ENCODE peak calls at places on chromosomes 11 and 22, in five cellular contexts. A is choroid plexus epithelial cell; X is foreskin fibroblast; T is CD8-positive, alpha-beta T cell; R is A673. I is an unnamed sample.

GRCh38 chr22:38572065-38572464 is 2.1 kb upstream of the DMC1 start:
- DNase-seq in A (peak), X (peak), T (no peak), R (peak), I (peak)

GRCh38 chr11:59423835-59424234 is 2.4 kb downstream of the OR5A2 start:
- DNase-seq in A (no peak), X (no peak), T (no peak), R (no peak), I (no peak)

GRCh38 chr11:62502030-62502730 is 44.4 kb downstream of the AHNAK start:
- DNase-seq in A (no peak), X (no peak), T (no peak), R (no peak), I (no peak)

GRCh38 chr22:50602338-50602700 is 1.7 kb downstream of the MAPK8IP2 start:
- DNase-seq in A (no peak), X (no peak), T (no peak), R (no peak), I (no peak)

GRCh38 chr11:7449196-7449840 is 36.0 kb upstream of the OLFML1 start:
- DNase-seq in A (no peak), X (no peak), T (no peak), R (no peak), I (no peak)

GRCh38 chr22:48096846-48097665 is 1334.6 kb downstream of the TBC1D22A start:
- DNase-seq in A (no peak), X (no peak), T (no peak), R (no peak), I (peak)

GRCh38 chr11:66638177-66639065 is at the start of gene RBM4:
- DNase-seq in A (peak), X (peak), T (peak), R (peak), I (peak)

GRCh38 chr22:45831394-45831793 is 145.6 kb downstream of the WNT7B start:
- DNase-seq in A (peak), X (peak), T (no peak), R (no peak), I (no peak)

GRCh38 chr11:87223816-87224215 is 186.1 kb downstream of the TMEM135 start:
- DNase-seq in A (peak), X (peak), T (no peak), R (no peak), I (no peak)

GRCh38 chr11:91394718-91395414 is 829.8 kb upstream of the FAT3 start:
- DNase-seq in A (peak), X (no peak), T (no peak), R (peak), I (no peak)

GRCh38 chr11:67649634-67650540 is 643 bp downstream of the ACY3 start:
- DNase-seq in A (no peak), X (no peak), T (no peak), R (no peak), I (peak)

GRCh38 chr22:36397081-36397766 is 9.5 kb upstream of the MYH9 start:
- DNase-seq in A (peak), X (peak), T (no peak), R (no peak), I (no peak)

GRCh38 chr22:40953446-40953845 is 2.3 kb downstream of the RBX1 start:
- DNase-seq in A (peak), X (peak), T (no peak), R (no peak), I (no peak)
- H3K4me3 ChIP-seq in A (no peak), X (no peak), T (no peak), R (peak), I (no peak)

GRCh38 chr11:119307219-119307618 is 9.7 kb downstream of the MCAM start:
- DNase-seq in A (no peak), X (no peak), T (no peak), R (no peak), I (peak)
- TF ChIP-seq CTCF in A (peak), X (peak), T (no peak), R (peak), I (peak)

DNA sequence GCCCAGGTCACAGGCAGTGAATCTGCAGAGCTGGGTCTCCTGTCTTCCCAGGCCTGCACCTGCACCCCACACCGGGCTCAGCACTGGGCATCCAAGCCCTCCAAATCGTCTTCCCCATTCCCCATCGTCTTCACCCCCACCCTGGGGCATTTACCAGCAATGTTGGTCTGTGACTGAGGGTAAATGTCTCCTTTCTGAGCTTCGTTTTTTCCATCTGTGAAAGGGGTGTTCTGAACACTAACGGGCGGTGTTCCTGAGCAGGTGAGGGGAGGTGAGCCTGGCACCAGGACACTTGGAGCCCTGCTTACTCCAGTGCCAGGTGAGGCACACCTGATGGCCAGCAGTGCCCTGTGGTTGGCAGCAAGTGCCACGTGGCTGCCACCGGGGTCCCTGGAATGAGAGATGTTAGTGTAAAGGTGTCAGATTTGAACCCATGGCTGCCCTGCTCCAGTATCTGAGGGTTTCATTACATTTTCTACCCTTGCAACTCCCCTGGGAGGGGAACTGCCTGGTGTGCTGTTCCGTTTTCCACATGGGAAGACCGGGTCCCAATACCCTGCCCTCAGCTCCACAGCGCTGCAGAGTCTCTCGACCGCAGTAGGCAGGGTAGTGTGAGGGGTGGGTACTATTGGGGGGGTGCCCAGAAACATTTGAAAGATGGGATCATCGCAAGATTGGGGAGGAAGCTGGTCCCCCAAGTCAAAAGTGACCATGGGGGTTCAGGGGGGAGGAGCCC is 1.9 kb downstream of the CDC42EP1 start:
- DNase-seq in A (no peak), X (no peak), T (no peak), R (no peak), I (no peak)
- H3K4me3 ChIP-seq in A (peak), X (peak), T (peak), R (no peak), I (no peak)

DNA sequence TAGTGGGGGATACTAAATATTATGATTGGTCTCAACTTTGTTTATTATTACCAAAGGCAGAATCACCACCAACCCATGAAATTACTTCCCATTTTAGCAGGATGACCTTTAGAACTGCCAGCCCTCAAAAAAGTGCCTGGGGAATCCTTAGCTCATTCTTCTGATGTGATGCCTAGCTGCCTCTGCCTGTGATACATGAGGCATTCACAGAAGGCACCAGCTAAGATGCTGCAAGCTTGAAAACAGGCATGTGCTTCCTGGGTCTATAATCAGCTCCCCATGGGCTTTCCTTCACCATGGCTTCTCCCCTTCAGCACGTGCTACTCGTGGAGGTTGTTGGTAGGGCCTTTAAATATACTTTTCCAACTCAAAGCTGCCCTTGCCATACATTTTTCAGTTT is 50.4 kb upstream of the ARHGAP20 start:
- DNase-seq in A (peak), X (peak), T (no peak), R (peak), I (no peak)
- TF ChIP-seq CTCF in A (no peak), X (no peak), T (no peak), R (no peak), I (no peak)

GRCh38 chr22:24429411-24430365 is 2.3 kb downstream of the ADORA2A start:
- DNase-seq in A (peak), X (peak), T (peak), R (peak), I (no peak)
- H3K4me3 ChIP-seq in A (no peak), X (no peak), T (peak), R (no peak), I (no peak)

GRCh38 chr11:57134284-57134683 is 47.5 kb upstream of the LRRC55 start:
- DNase-seq in A (no peak), X (no peak), T (no peak), R (no peak), I (no peak)

GRCh38 chr11:57135020-57135751 is 46.6 kb upstream of the LRRC55 start:
- DNase-seq in A (no peak), X (no peak), T (no peak), R (no peak), I (no peak)

GRCh38 chr11:57133616-57134015 is 48.1 kb upstream of the LRRC55 start:
- DNase-seq in A (no peak), X (no peak), T (no peak), R (no peak), I (no peak)

GRCh38 chr11:57126766-57127400 is 54.9 kb upstream of the LRRC55 start:
- DNase-seq in A (no peak), X (no peak), T (no peak), R (no peak), I (no peak)

DNA sequence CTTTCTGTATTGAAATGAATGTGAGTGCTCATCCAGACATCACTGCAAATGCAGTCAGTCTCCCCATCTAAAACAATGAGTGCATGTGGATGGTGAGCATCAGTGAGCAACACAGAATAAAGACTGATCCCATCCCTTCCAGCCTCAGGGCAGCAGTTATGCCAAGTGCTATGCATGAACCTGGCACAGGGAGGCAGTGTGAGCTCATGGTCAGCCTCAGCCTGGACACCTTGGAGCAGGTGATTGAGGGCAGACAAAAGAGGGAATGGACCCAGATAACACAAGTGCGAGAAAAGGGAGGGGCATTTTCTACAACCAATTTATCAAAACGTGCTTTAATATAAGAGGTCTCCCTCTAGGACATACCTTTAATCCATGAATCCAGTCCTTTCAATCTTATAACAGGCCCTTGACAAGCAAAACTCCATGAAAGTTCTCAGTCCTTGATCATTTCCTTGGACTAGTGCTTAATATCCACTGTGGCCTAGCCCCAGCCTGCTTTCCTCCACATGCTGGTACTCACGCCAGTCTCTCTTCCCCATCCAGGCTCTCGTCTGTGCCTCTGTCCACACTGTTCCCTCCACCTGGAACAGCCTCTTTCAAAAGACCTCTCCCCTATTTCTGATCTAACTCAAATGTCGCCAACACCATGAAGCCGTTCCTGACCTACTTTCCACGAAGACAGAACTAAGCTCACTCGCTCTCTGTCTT is 50.5 kb upstream of the LRRC55 start:
- DNase-seq in A (peak), X (peak), T (no peak), R (peak), I (peak)
- TF ChIP-seq CTCF in A (peak), X (peak), T (no peak), R (peak), I (peak)